ENCODE peak calls at places on chromosomes 12 and 14, in five cellular contexts. One of them, this sample, is unnamed.

GRCh38 chr12:63814146-63814774 is 30.2 kb upstream of the SRGAP1 start:
- DNase-seq in activated gamma-delta T cell treated with Interleukin-2 at 50 U/mL for 16 hours: no peak
- DNase-seq in posterior vena cava: no peak
- DNase-seq in GM23248: no peak
- DNase-seq in T-helper 2 cell: no peak
- DNase-seq in this sample: no peak

GRCh38 chr12:12456637-12457036 is 99.8 kb downstream of the BORCS5 start:
- DNase-seq in activated gamma-delta T cell treated with Interleukin-2 at 50 U/mL for 16 hours: no peak
- DNase-seq in posterior vena cava: no peak
- DNase-seq in GM23248: peak
- DNase-seq in T-helper 2 cell: no peak
- DNase-seq in this sample: peak

GRCh38 chr12:112833272-112833671 is 41.7 kb downstream of the RPH3A start:
- DNase-seq in activated gamma-delta T cell treated with Interleukin-2 at 50 U/mL for 16 hours: no peak
- DNase-seq in posterior vena cava: no peak
- DNase-seq in GM23248: no peak
- DNase-seq in T-helper 2 cell: no peak
- DNase-seq in this sample: no peak

GRCh38 chr12:21542412-21542811 is 16.3 kb downstream of the SPX start:
- DNase-seq in activated gamma-delta T cell treated with Interleukin-2 at 50 U/mL for 16 hours: no peak
- DNase-seq in posterior vena cava: no peak
- DNase-seq in GM23248: no peak
- DNase-seq in T-helper 2 cell: no peak
- DNase-seq in this sample: no peak

GRCh38 chr12:53062977-53063707 is 13.3 kb downstream of the TNS2 start:
- DNase-seq in activated gamma-delta T cell treated with Interleukin-2 at 50 U/mL for 16 hours: no peak
- DNase-seq in posterior vena cava: peak
- DNase-seq in GM23248: no peak
- DNase-seq in T-helper 2 cell: no peak
- DNase-seq in this sample: no peak

GRCh38 chr12:96155781-96156180 is 38.4 kb upstream of the ELK3 start:
- DNase-seq in activated gamma-delta T cell treated with Interleukin-2 at 50 U/mL for 16 hours: no peak
- DNase-seq in posterior vena cava: no peak
- DNase-seq in GM23248: no peak
- DNase-seq in T-helper 2 cell: no peak
- DNase-seq in this sample: no peak

GRCh38 chr12:105141320-105141918 is 33.9 kb downstream of the WASHC4 start:
- DNase-seq in activated gamma-delta T cell treated with Interleukin-2 at 50 U/mL for 16 hours: no peak
- DNase-seq in posterior vena cava: no peak
- DNase-seq in GM23248: no peak
- DNase-seq in T-helper 2 cell: no peak
- DNase-seq in this sample: no peak

GRCh38 chr14:70708717-70709570 is 67.2 kb downstream of the TTC9 start:
- DNase-seq in activated gamma-delta T cell treated with Interleukin-2 at 50 U/mL for 16 hours: no peak
- DNase-seq in posterior vena cava: no peak
- DNase-seq in GM23248: no peak
- DNase-seq in T-helper 2 cell: no peak
- DNase-seq in this sample: no peak

GRCh38 chr12:65279387-65280112 is 1.1 kb downstream of the MSRB3 start:
- DNase-seq in activated gamma-delta T cell treated with Interleukin-2 at 50 U/mL for 16 hours: no peak
- DNase-seq in posterior vena cava: no peak
- DNase-seq in GM23248: no peak
- DNase-seq in T-helper 2 cell: no peak
- DNase-seq in this sample: no peak

GRCh38 chr12:51905507-51906438 is 1.5 kb upstream of the ACVRL1 start:
- DNase-seq in activated gamma-delta T cell treated with Interleukin-2 at 50 U/mL for 16 hours: no peak
- DNase-seq in posterior vena cava: peak
- DNase-seq in GM23248: peak
- DNase-seq in T-helper 2 cell: no peak
- DNase-seq in this sample: no peak

GRCh38 chr14:43535231-43535838 is 971.7 kb downstream of the FSCB start:
- DNase-seq in activated gamma-delta T cell treated with Interleukin-2 at 50 U/mL for 16 hours: no peak
- DNase-seq in posterior vena cava: peak
- DNase-seq in GM23248: no peak
- DNase-seq in T-helper 2 cell: no peak
- DNase-seq in this sample: no peak

GRCh38 chr14:56131865-56132830 is 13.9 kb downstream of the PELI2 start:
- DNase-seq in activated gamma-delta T cell treated with Interleukin-2 at 50 U/mL for 16 hours: no peak
- DNase-seq in posterior vena cava: no peak
- DNase-seq in GM23248: no peak
- DNase-seq in T-helper 2 cell: no peak
- DNase-seq in this sample: no peak

GRCh38 chr12:41709012-41709411 is 435.7 kb downstream of the GXYLT1 start:
- DNase-seq in activated gamma-delta T cell treated with Interleukin-2 at 50 U/mL for 16 hours: no peak
- DNase-seq in posterior vena cava: no peak
- DNase-seq in GM23248: no peak
- DNase-seq in T-helper 2 cell: no peak
- DNase-seq in this sample: no peak

GRCh38 chr14:94575730-94576585 is 5.3 kb upstream of the SERPINA5 start:
- DNase-seq in activated gamma-delta T cell treated with Interleukin-2 at 50 U/mL for 16 hours: no peak
- DNase-seq in posterior vena cava: no peak
- DNase-seq in GM23248: peak
- DNase-seq in T-helper 2 cell: no peak
- DNase-seq in this sample: no peak

GRCh38 chr14:25868521-25869314 is 729.1 kb downstream of the NOVA1 start:
- DNase-seq in activated gamma-delta T cell treated with Interleukin-2 at 50 U/mL for 16 hours: no peak
- DNase-seq in posterior vena cava: no peak
- DNase-seq in GM23248: no peak
- DNase-seq in T-helper 2 cell: no peak
- DNase-seq in this sample: no peak

GRCh38 chr12:2535583-2536187 is 259.1 kb upstream of the FKBP4 start:
- DNase-seq in activated gamma-delta T cell treated with Interleukin-2 at 50 U/mL for 16 hours: no peak
- DNase-seq in posterior vena cava: no peak
- DNase-seq in GM23248: peak
- DNase-seq in T-helper 2 cell: no peak
- DNase-seq in this sample: no peak

GRCh38 chr14:48586099-48586498 is 910.7 kb upstream of the MDGA2 start:
- DNase-seq in activated gamma-delta T cell treated with Interleukin-2 at 50 U/mL for 16 hours: no peak
- DNase-seq in posterior vena cava: no peak
- DNase-seq in GM23248: no peak
- DNase-seq in T-helper 2 cell: no peak
- DNase-seq in this sample: no peak

GRCh38 chr12:87848248-87848868 is 180.8 kb downstream of the C12orf50 start:
- DNase-seq in activated gamma-delta T cell treated with Interleukin-2 at 50 U/mL for 16 hours: no peak
- DNase-seq in posterior vena cava: no peak
- DNase-seq in GM23248: peak
- DNase-seq in T-helper 2 cell: no peak
- DNase-seq in this sample: peak

GRCh38 chr12:53217930-53218307 is 10.9 kb upstream of the ITGB7 start:
- DNase-seq in activated gamma-delta T cell treated with Interleukin-2 at 50 U/mL for 16 hours: no peak
- DNase-seq in posterior vena cava: no peak
- DNase-seq in GM23248: peak
- DNase-seq in T-helper 2 cell: no peak
- DNase-seq in this sample: no peak

GRCh38 chr14:29518335-29518734 is 409.3 kb downstream of the PRKD1 start:
- DNase-seq in activated gamma-delta T cell treated with Interleukin-2 at 50 U/mL for 16 hours: no peak
- DNase-seq in posterior vena cava: no peak
- DNase-seq in GM23248: peak
- DNase-seq in T-helper 2 cell: no peak
- DNase-seq in this sample: no peak

GRCh38 chr14:28820677-28821076 is 54.1 kb downstream of the FOXG1 start:
- DNase-seq in activated gamma-delta T cell treated with Interleukin-2 at 50 U/mL for 16 hours: no peak
- DNase-seq in posterior vena cava: no peak
- DNase-seq in GM23248: no peak
- DNase-seq in T-helper 2 cell: no peak
- DNase-seq in this sample: no peak

GRCh38 chr12:46265102-46265501 is 3.7 kb downstream of the SLC38A1 start:
- DNase-seq in activated gamma-delta T cell treated with Interleukin-2 at 50 U/mL for 16 hours: no peak
- DNase-seq in posterior vena cava: no peak
- DNase-seq in GM23248: peak
- DNase-seq in T-helper 2 cell: no peak
- DNase-seq in this sample: no peak

GRCh38 chr14:102988054-102988453 is 65.6 kb downstream of the AMN start:
- DNase-seq in activated gamma-delta T cell treated with Interleukin-2 at 50 U/mL for 16 hours: no peak
- DNase-seq in posterior vena cava: no peak
- DNase-seq in GM23248: no peak
- DNase-seq in T-helper 2 cell: no peak
- DNase-seq in this sample: no peak

GRCh38 chr14:71322660-71323250 is 415.5 kb downstream of the PCNX1 start:
- DNase-seq in activated gamma-delta T cell treated with Interleukin-2 at 50 U/mL for 16 hours: no peak
- DNase-seq in posterior vena cava: no peak
- DNase-seq in GM23248: peak
- DNase-seq in T-helper 2 cell: no peak
- DNase-seq in this sample: peak